ENCODE peak calls at places on chromosome 17, in nine cellular contexts. X, S, L, G, E, T, W, U and P are unnamed samples.

GRCh38 chr17:21298056-21298982 is 13.8 kb downstream of the MAP2K3 start:
- DNase-seq in X (no peak), S (no peak), L (no peak), G (no peak), E (no peak), T (no peak), W (no peak), U (no peak), P (no peak)

GRCh38 chr17:56690441-56691291 is 97.2 kb downstream of the NOG start:
- DNase-seq in X (no peak), S (no peak), L (no peak), G (no peak), E (no peak), T (no peak), W (no peak), U (no peak), P (no peak)

GRCh38 chr17:336110-337021 is 16.2 kb downstream of the RPH3AL start:
- DNase-seq in X (peak; percentile 86), S (peak; percentile 62), L (peak; percentile 36), G (peak; percentile 61), E (no peak), T (no peak), W (no peak), U (no peak), P (no peak)

GRCh38 chr17:3002538-3003301 is 60.7 kb downstream of the OR1D5 start:
- DNase-seq in X (peak; percentile 35), S (no peak), L (no peak), G (no peak), E (no peak), T (no peak), W (peak; percentile 86), U (no peak), P (no peak)

GRCh38 chr17:50647187-50647586 is 12.5 kb downstream of the ABCC3 start:
- DNase-seq in X (peak; percentile 61), S (no peak), L (no peak), G (no peak), E (no peak), T (no peak), W (no peak), U (no peak), P (no peak)

GRCh38 chr17:41377546-41377945 is 4.6 kb downstream of the KRT34 start:
- DNase-seq in X (no peak), S (no peak), L (peak; percentile 33), G (no peak), E (no peak), T (peak; percentile 37), W (no peak), U (no peak), P (no peak)

GRCh38 chr17:80599546-80600305 is 55.1 kb downstream of the RPTOR start:
- DNase-seq in X (no peak), S (no peak), L (no peak), G (no peak), E (peak; percentile 34), T (no peak), W (no peak), U (no peak), P (peak; percentile 32)

GRCh38 chr17:50055055-50055425 is 870 bp upstream of the ITGA3 start:
- DNase-seq in X (peak; percentile 92), S (no peak), L (peak; percentile 17), G (no peak), E (no peak), T (no peak), W (peak; percentile 45), U (no peak), P (no peak)

GRCh38 chr17:66533572-66533971 is 231.2 kb downstream of the PRKCA start:
- DNase-seq in X (no peak), S (no peak), L (no peak), G (no peak), E (no peak), T (peak; percentile 73), W (no peak), U (no peak), P (no peak)

GRCh38 chr17:37701424-37702020 is 43.3 kb downstream of the HNF1B start:
- DNase-seq in X (peak; percentile 58), S (no peak), L (peak; percentile 27), G (peak; percentile 14), E (peak; percentile 75), T (no peak), W (peak; percentile 30), U (no peak), P (peak; percentile 71)

GRCh38 chr17:72622661-72623433 is 469.6 kb downstream of the SLC39A11 start:
- DNase-seq in X (no peak), S (no peak), L (no peak), G (no peak), E (no peak), T (no peak), W (no peak), U (no peak), P (no peak)

DNA sequence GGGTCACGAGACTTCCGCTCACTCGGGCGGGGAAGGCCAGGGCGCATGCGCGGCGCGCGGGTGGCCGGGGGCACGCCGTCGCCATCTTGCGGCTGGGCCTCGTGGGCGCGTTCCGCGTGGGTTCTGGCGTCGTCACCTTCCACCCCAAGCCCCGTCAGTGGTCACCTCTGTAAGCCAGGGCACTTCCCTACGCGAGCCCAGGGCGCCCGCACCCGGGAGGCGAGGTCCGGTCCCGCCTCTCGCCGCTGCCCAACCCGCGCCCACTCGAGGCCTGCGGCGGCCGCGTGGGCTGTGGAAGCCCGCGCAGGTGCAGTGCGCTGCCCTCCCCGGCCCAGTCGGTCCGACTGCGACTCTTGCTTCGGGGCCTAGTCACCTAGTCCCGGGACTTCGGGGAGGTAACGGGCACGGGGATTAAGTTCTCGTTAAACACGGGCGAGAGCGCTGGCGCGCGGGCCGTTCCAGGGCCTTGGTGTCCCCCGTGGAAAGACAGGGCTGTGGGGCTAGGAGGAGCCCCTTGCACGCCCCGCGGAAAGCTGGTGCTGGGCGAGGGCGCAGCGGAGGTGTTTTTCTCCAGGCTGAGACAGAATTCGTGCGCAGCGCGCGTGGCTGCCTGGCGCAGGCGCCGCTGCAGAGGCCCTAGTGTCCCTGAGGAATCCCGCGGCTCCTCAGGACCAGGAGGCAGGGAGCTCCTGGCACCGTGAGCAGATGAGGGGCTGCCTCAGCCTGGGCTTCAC is 417 bp upstream of the ARHGDIA start:
- DNase-seq in X (peak; percentile 62), S (peak; percentile 95), L (peak; percentile 81), G (peak; percentile 90), E (peak; percentile 96), T (peak; percentile 83), W (peak; percentile 92), U (no peak), P (peak; percentile 94)
- TF ChIP-seq POLR2A in X (peak; percentile 90), S (peak; percentile 95), L (no peak), G (peak; percentile 98), E (peak; percentile 77), T (peak; percentile 4), W (peak; percentile 90), U (no peak), P (peak; percentile 84)

GRCh38 chr17:76383645-76384221 is 676 bp upstream of the SPHK1 start:
- DNase-seq in X (peak; percentile 49), S (peak; percentile 71), L (peak; percentile 68), G (peak; percentile 24), E (peak; percentile 88), T (peak; percentile 53), W (peak; percentile 38), U (no peak), P (peak; percentile 82)

GRCh38 chr17:76385892-76386786 is 1.7 kb downstream of the SPHK1 start:
- DNase-seq in X (peak; percentile 78), S (peak; percentile 81), L (peak; percentile 78), G (peak; percentile 83), E (peak; percentile 98), T (peak; percentile 78), W (peak; percentile 79), U (no peak), P (peak; percentile 92)

GRCh38 chr17:76384987-76385891 is 830 bp downstream of the SPHK1 start:
- DNase-seq in X (peak; percentile 50), S (peak; percentile 51), L (peak; percentile 76), G (peak; percentile 36), E (peak; percentile 77), T (peak; percentile 73), W (no peak), U (no peak), P (peak; percentile 90)

GRCh38 chr17:76382803-76383644 is 1.4 kb upstream of the SPHK1 start:
- DNase-seq in X (peak; percentile 50), S (peak; percentile 60), L (peak; percentile 74), G (no peak), E (peak; percentile 87), T (peak; percentile 78), W (peak; percentile 32), U (no peak), P (peak; percentile 82)

GRCh38 chr17:76384222-76384986 is at the start of gene SPHK1:
- DNase-seq in X (peak; percentile 73), S (peak; percentile 80), L (peak; percentile 71), G (peak; percentile 26), E (peak; percentile 90), T (peak; percentile 81), W (peak; percentile 40), U (no peak), P (peak; percentile 85)
- TF ChIP-seq POLR2A in X (peak; percentile 65), S (peak; percentile 54), L (peak; percentile 93), G (peak; percentile 40), E (peak; percentile 55), T (peak; percentile 86), W (no peak), U (no peak), P (peak; percentile 71)

DNA sequence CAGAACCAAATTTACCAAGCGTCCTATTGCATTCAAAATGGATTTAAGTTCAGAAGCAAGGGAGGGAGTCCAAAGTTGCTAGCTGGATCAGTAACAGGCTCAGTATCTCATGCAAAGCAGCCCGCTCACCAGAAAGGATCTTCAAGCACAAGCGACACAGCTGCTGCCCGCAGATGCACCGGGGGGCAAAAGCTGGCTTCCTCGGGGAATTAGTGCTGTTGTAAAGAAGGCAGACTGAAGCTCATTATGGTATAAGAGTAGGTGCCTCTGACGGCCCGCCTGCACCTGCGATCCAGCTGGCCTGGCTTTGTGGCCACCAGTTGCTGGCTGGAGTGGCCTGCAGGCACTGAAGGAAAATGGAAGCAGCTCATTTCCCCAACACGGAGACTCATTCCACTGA is 128.4 kb upstream of the RCVRN start:
- DNase-seq in X (no peak), S (no peak), L (no peak), G (no peak), E (no peak), T (no peak), W (no peak), U (no peak), P (no peak)
- TF ChIP-seq POLR2A in X (no peak), S (no peak), L (no peak), G (no peak), E (no peak), T (no peak), W (no peak), U (no peak), P (no peak)

GRCh38 chr17:39208136-39208535 is 8.1 kb downstream of the RPL19 start:
- DNase-seq in X (no peak), S (no peak), L (no peak), G (no peak), E (no peak), T (peak; percentile 53), W (peak; percentile 32), U (no peak), P (no peak)

GRCh38 chr17:39212200-39212810 is 12.2 kb downstream of the RPL19 start:
- DNase-seq in X (no peak), S (no peak), L (no peak), G (no peak), E (no peak), T (no peak), W (no peak), U (no peak), P (no peak)

GRCh38 chr17:39208893-39209292 is 8.8 kb downstream of the RPL19 start:
- DNase-seq in X (no peak), S (no peak), L (no peak), G (no peak), E (no peak), T (no peak), W (peak; percentile 83), U (no peak), P (no peak)

GRCh38 chr17:39210093-39210434 is 10.0 kb downstream of the RPL19 start:
- DNase-seq in X (no peak), S (no peak), L (no peak), G (no peak), E (no peak), T (no peak), W (no peak), U (no peak), P (no peak)

GRCh38 chr17:39209317-39210092 is 9.4 kb downstream of the RPL19 start:
- DNase-seq in X (peak; percentile 43), S (peak; percentile 79), L (peak; percentile 29), G (peak; percentile 74), E (no peak), T (peak; percentile 69), W (peak; percentile 73), U (no peak), P (peak; percentile 34)
- TF ChIP-seq POLR2A in X (no peak), S (peak; percentile 42), L (no peak), G (no peak), E (no peak), T (peak; percentile 22), W (no peak), U (no peak), P (no peak)